ENCODE peak calls at places on chromosomes 13 and 19, in eight cellular contexts. W is Peyer's patch; A is fibroblast of the aortic adventitia; G is Daoy; Q is stomach; K is choroid plexus epithelial cell; R is frontal cortex; C is activated T-cell treated with anti-CD3 and anti-CD28 coated beads, Interleukin-2, amount 50 U/mL, for 72 hours. U is an unnamed sample.

GRCh38 chr19:51097166-51097736 is 11.0 kb downstream of the CTU1 start:
- DNase-seq in A (peak), W (peak), R (peak), Q (peak), G (peak), C (peak), K (peak), U (peak)

GRCh38 chr19:58555920-58556632 is 1.2 kb upstream of the CHMP2A start:
- DNase-seq in C (no peak), R (no peak), W (no peak), A (no peak), K (no peak), Q (no peak), G (no peak), U (no peak)

GRCh38 chr19:2461751-2462634 is 5.2 kb upstream of the LMNB2 start:
- DNase-seq in A (peak), R (peak), W (peak), Q (peak), K (peak), G (peak), C (peak), U (peak)

GRCh38 chr19:54209748-54210494 is 9.3 kb downstream of the RPS9 start:
- DNase-seq in Q (peak), K (peak), R (peak), G (peak), C (no peak), W (peak), A (peak), U (peak)

GRCh38 chr13:92896842-92897241 is 329.8 kb upstream of the GPC6 start:
- DNase-seq in K (peak), A (peak), G (no peak), C (no peak), R (no peak), W (no peak), Q (no peak), U (no peak)

GRCh38 chr19:44741841-44742352 is 6.6 kb upstream of the BCL3 start:
- DNase-seq in W (peak), G (peak), Q (peak), A (peak), C (peak), K (peak), R (peak), U (peak)

GRCh38 chr19:4878491-4878968 is 11.1 kb upstream of the PLIN3 start:
- DNase-seq in W (no peak), Q (no peak), C (peak), K (no peak), A (no peak), R (peak), G (no peak), U (no peak)

GRCh38 chr19:595326-596262 is 5.9 kb downstream of the HCN2 start:
- DNase-seq in K (no peak), G (no peak), R (no peak), W (no peak), A (no peak), Q (no peak), C (no peak), U (no peak)

GRCh38 chr19:52778811-52779210 is 7.8 kb downstream of the ZNF600 start:
- DNase-seq in R (no peak), Q (no peak), A (no peak), G (peak), K (peak), C (peak), W (no peak), U (no peak)

GRCh38 chr13:86464193-86464592 is 665.0 kb upstream of the SLITRK6 start:
- DNase-seq in G (no peak), W (no peak), Q (no peak), C (no peak), K (peak), R (no peak), A (no peak), U (no peak)

GRCh38 chr19:15251010-15251748 is 18.9 kb upstream of the EPHX3 start:
- DNase-seq in K (peak), C (no peak), A (peak), W (no peak), G (peak), Q (no peak), R (no peak), U (peak)

GRCh38 chr19:7494416-7495098 is 5.7 kb upstream of the PEX11G start:
- DNase-seq in Q (peak), K (peak), R (peak), C (no peak), W (no peak), G (no peak), A (peak), U (no peak)

GRCh38 chr13:107339209-107339608 is 771.3 kb upstream of the ARGLU1 start:
- DNase-seq in R (no peak), A (no peak), G (peak), W (no peak), K (peak), C (no peak), Q (no peak), U (no peak)

GRCh38 chr13:60583196-60583908 is 186.3 kb downstream of the TDRD3 start:
- DNase-seq in Q (no peak), W (no peak), G (peak), C (no peak), R (no peak), A (peak), K (peak), U (peak)

GRCh38 chr19:28523619-28524018 is 689.3 kb downstream of the UQCRFS1 start:
- DNase-seq in A (no peak), C (no peak), Q (no peak), K (no peak), W (no peak), R (no peak), G (no peak), U (no peak)

GRCh38 chr19:40721936-40722661 is 5.2 kb downstream of the ITPKC start:
- DNase-seq in K (peak), G (no peak), R (no peak), A (no peak), Q (no peak), W (no peak), C (no peak), U (no peak)

GRCh38 chr19:3532154-3533019 is 6.6 kb upstream of the TEKTIP1 start:
- DNase-seq in R (no peak), Q (no peak), K (no peak), W (no peak), G (no peak), A (no peak), C (no peak), U (no peak)

GRCh38 chr13:61508936-61509335 is 93.3 kb upstream of the PCDH20 start:
- DNase-seq in Q (no peak), R (no peak), A (no peak), K (no peak), C (no peak), W (no peak), G (no peak), U (no peak)

GRCh38 chr19:13149628-13150186 is 468 bp downstream of the STX10 start:
- DNase-seq in A (peak), Q (peak), W (no peak), G (peak), R (no peak), K (peak), C (peak), U (peak)

GRCh38 chr19:16899566-16900075 is 10.8 kb downstream of the F2RL3 start:
- DNase-seq in W (no peak), G (peak), A (peak), C (peak), Q (peak), R (no peak), K (peak), U (peak)

GRCh38 chr13:73684750-73685149 is 449.5 kb downstream of the KLF12 start:
- DNase-seq in R (no peak), A (no peak), K (no peak), W (no peak), C (no peak), Q (no peak), G (no peak), U (no peak)

GRCh38 chr13:75373988-75374387 is 108.0 kb downstream of the TBC1D4 start:
- DNase-seq in W (no peak), K (no peak), R (no peak), Q (no peak), C (no peak), A (no peak), G (no peak), U (no peak)

GRCh38 chr19:37342753-37343152 is 28.1 kb upstream of the ZNF527 start:
- DNase-seq in K (no peak), Q (no peak), G (no peak), C (no peak), A (no peak), W (no peak), R (no peak), U (no peak)

GRCh38 chr13:95708390-95708774 is 31.4 kb downstream of the DNAJC3 start:
- DNase-seq in Q (no peak), R (no peak), W (no peak), A (no peak), C (no peak), G (no peak), K (no peak), U (no peak)

GRCh38 chr19:39275578-39275977 is 7.4 kb downstream of the IFNL2 start:
- DNase-seq in K (no peak), W (no peak), G (no peak), R (no peak), A (no peak), Q (no peak), C (no peak), U (no peak)

GRCh38 chr19:2270157-2270571 is 11.8 kb downstream of the PEAK3 start:
- DNase-seq in A (no peak), W (peak), G (no peak), K (no peak), C (no peak), R (peak), Q (no peak), U (peak)

GRCh38 chr13:98447881-98448641 is 128.8 kb downstream of the STK24 start:
- DNase-seq in R (peak), G (peak), Q (no peak), W (no peak), A (no peak), C (no peak), K (peak), U (peak)

GRCh38 chr19:45076029-45076850 is at the start of gene ZNF296:
- DNase-seq in Q (peak), C (peak), W (peak), A (peak), R (peak), K (no peak), G (peak), U (peak)

GRCh38 chr13:44697058-44697457 is 120.9 kb upstream of the TSC22D1 start:
- DNase-seq in G (no peak), W (no peak), K (no peak), A (no peak), Q (no peak), C (no peak), R (no peak), U (no peak)

GRCh38 chr19:6516018-6516658 is 14.0 kb upstream of the TUBB4A start:
- DNase-seq in K (peak), G (peak), C (peak), R (peak), A (peak), W (peak), Q (peak), U (peak)

GRCh38 chr13:65971541-65971940 is 1258.6 kb downstream of the PCDH9 start:
- DNase-seq in G (no peak), C (no peak), K (no peak), R (no peak), A (no peak), W (no peak), Q (no peak), U (no peak)

GRCh38 chr13:31781064-31781463 is 41.7 kb downstream of the RXFP2 start:
- DNase-seq in W (no peak), G (no peak), R (no peak), A (no peak), Q (no peak), K (no peak), C (no peak), U (no peak)

GRCh38 chr13:43132228-43132627 is 108.8 kb downstream of the DNAJC15 start:
- DNase-seq in C (no peak), Q (peak), G (peak), A (peak), K (peak), W (no peak), R (no peak), U (peak)

GRCh38 chr13:30881931-30882899 is 23.9 kb upstream of the MEDAG start:
- DNase-seq in W (no peak), C (no peak), A (no peak), Q (no peak), K (no peak), G (no peak), R (no peak), U (no peak)

GRCh38 chr19:42816901-42817300 is 51.4 kb upstream of the PSG8 start:
- DNase-seq in A (peak), W (no peak), K (peak), C (no peak), Q (no peak), R (no peak), G (no peak), U (peak)

GRCh38 chr13:51453308-51453958 is 597 bp upstream of the INTS6 start:
- DNase-seq in G (no peak), A (no peak), K (no peak), C (peak), R (no peak), Q (no peak), W (peak), U (peak)